ENCODE peak calls at places on chromosomes 16 and 17, in seven cellular contexts. U, Y, V, Q, Z, H and F are unnamed samples.

GRCh38 chr17:27489045-27489715 is 32.9 kb downstream of the KSR1 start:
- DNase-seq in V (peak; percentile 96), Y (peak; percentile 75), Q (peak; percentile 68), Z (no peak), H (no peak), U (no peak), F (peak; percentile 76)

GRCh38 chr16:26987631-26988030 is 79.1 kb upstream of the C16orf82 start:
- DNase-seq in Q (no peak), H (no peak), U (no peak), V (peak; percentile 68), Y (peak; percentile 39), Z (no peak), F (no peak)

GRCh38 chr16:82033683-82034300 is 1.3 kb upstream of the HSD17B2 start:
- DNase-seq in Z (no peak), Q (no peak), H (no peak), U (no peak), Y (peak; percentile 83), V (no peak), F (no peak)

GRCh38 chr17:39485555-39485954 is 24.3 kb downstream of the CDK12 start:
- DNase-seq in V (peak; percentile 29), U (no peak), Z (no peak), Y (no peak), Q (no peak), H (peak; percentile 15), F (no peak)

GRCh38 chr16:3058173-3059030 is 7.0 kb upstream of the IL32 start:
- DNase-seq in U (peak; percentile 36), Z (no peak), H (peak; percentile 35), Q (peak; percentile 41), V (no peak), Y (peak; percentile 89), F (no peak)

GRCh38 chr16:48276102-48276501 is 28.8 kb upstream of the ABCC11 start:
- DNase-seq in Z (no peak), H (no peak), U (peak; percentile 18), Y (no peak), Q (no peak), V (no peak), F (no peak)

GRCh38 chr17:15257316-15257925 is 7.7 kb downstream of the PMP22 start:
- DNase-seq in Y (peak; percentile 84), Q (peak; percentile 79), U (peak; percentile 61), V (peak; percentile 93), Z (no peak), H (peak; percentile 59), F (peak; percentile 85)

GRCh38 chr17:5877948-5878347 is 192.2 kb upstream of the WSCD1 start:
- DNase-seq in Q (no peak), Y (no peak), V (no peak), H (no peak), Z (no peak), U (no peak), F (no peak)

GRCh38 chr17:3961564-3962047 is 2.6 kb downstream of the ATP2A3 start:
- DNase-seq in U (no peak), Y (peak; percentile 92), V (no peak), H (no peak), Q (no peak), Z (no peak), F (no peak)

GRCh38 chr16:15757630-15758251 is 99.1 kb downstream of the MYH11 start:
- DNase-seq in Q (no peak), H (no peak), Z (no peak), U (no peak), Y (no peak), V (no peak), F (no peak)

GRCh38 chr17:31250229-31250628 is 46.8 kb downstream of the OMG start:
- DNase-seq in Z (no peak), Q (no peak), V (no peak), H (no peak), Y (no peak), U (no peak), F (no peak)

GRCh38 chr17:44539664-44540063 is 17.6 kb upstream of the FZD2 start:
- DNase-seq in Z (peak; percentile 91), Y (no peak), U (no peak), H (no peak), V (no peak), Q (no peak), F (no peak)

GRCh38 chr17:48442819-48443218 is 12.8 kb upstream of the SKAP1 start:
- DNase-seq in U (no peak), Q (no peak), Y (no peak), H (no peak), Z (no peak), V (no peak), F (no peak)

GRCh38 chr17:58329808-58330543 is 1.4 kb upstream of the TSPOAP1 start:
- DNase-seq in U (no peak), Q (no peak), H (no peak), Z (no peak), V (no peak), Y (no peak), F (no peak)

GRCh38 chr17:58330544-58330996 is 2.0 kb upstream of the TSPOAP1 start:
- DNase-seq in H (no peak), Q (no peak), U (no peak), Y (no peak), Z (no peak), V (no peak), F (no peak)

GRCh38 chr17:58328195-58329034 is at the start of gene TSPOAP1:
- DNase-seq in V (no peak), Z (no peak), U (no peak), H (no peak), Q (no peak), Y (peak; percentile 87), F (no peak)

GRCh38 chr17:58327363-58328194 is 1.0 kb downstream of the TSPOAP1 start:
- DNase-seq in U (no peak), H (no peak), V (no peak), Y (no peak), Z (no peak), Q (no peak), F (no peak)

GRCh38 chr17:58329035-58329807 is 626 bp upstream of the TSPOAP1 start:
- DNase-seq in U (peak; percentile 38), Q (no peak), V (no peak), H (no peak), Y (peak; percentile 83), Z (no peak), F (no peak)
- H3K4me3 ChIP-seq in U (no peak overlapping the region), Q (no peak overlapping the region), V (no peak overlapping the region), H (no peak overlapping the region), Y (peak overlapping the region; percentile 11), Z (no peak overlapping the region), F (no peak overlapping the region)

DNA sequence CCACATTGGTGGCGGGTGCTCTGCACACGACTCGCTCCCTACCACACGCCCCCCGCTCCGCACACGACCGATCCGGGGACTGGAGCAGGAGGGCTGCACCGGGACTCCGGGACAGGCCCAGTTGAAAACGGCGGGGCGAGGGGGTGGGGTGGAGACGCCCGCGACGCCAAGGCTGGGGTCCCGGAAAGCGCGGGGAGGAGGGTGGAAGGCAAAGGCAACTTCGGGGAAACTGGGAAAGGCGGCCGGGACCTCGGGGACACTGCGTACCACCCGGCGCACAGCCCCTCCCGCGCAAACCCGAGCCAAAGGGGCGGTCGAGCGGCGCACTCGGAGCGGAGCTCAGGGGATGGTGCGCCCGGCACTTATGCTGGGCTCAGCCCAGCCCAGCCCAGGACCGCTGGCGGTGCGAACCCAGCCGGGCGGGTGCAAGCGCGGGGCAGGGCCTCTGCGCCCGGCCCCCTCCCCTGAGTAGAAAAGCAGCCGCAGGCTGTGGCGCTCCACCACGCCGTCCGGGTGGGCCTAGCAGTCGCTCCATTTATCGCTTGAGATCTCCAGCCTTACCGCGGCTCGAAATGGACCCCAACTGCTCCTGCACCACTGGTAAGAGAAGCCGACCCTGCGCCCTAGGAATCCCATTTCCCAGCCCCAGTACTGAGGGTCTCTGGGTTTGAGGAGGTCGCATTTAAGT is at the start of gene MT1M:
- DNase-seq in Q (peak; percentile 40), V (peak; percentile 95), Y (no peak), Z (no peak), U (no peak), H (no peak), F (no peak)
- TF ChIP-seq POLR2A in Q (no peak), V (no peak), Y (no peak), Z (no peak), U (no peak), H (no peak), F (peak; percentile 37)

GRCh38 chr16:19555186-19555937 is at the start of gene VPS35L:
- DNase-seq in Q (peak; percentile 98), H (peak; percentile 91), V (peak; percentile 99), U (peak; percentile 92), Y (peak; percentile 98), Z (peak; percentile 99), F (peak; percentile 98)

GRCh38 chr16:19559242-19559910 is 3.9 kb downstream of the VPS35L start:
- DNase-seq in U (peak; percentile 58), H (peak; percentile 51), Q (no peak), Z (no peak), V (peak; percentile 82), Y (peak; percentile 61), F (peak; percentile 23)

GRCh38 chr16:19560078-19560477 is 4.6 kb downstream of the VPS35L start:
- DNase-seq in V (no peak), Q (no peak), Y (no peak), Z (no peak), H (no peak), U (no peak), F (no peak)

GRCh38 chr16:19555938-19556778 is 655 bp downstream of the VPS35L start:
- DNase-seq in Q (peak; percentile 19), Z (peak; percentile 77), H (peak; percentile 59), U (no peak), Y (no peak), V (no peak), F (no peak)
- TF ChIP-seq CTCF in Q (no peak), Z (no peak), H (no peak), U (no peak), Y (no peak), V (no peak), F (no peak)

GRCh38 chr16:75251280-75252048 is at the start of gene BCAR1:
- DNase-seq in U (peak; percentile 86), H (no peak), Y (peak; percentile 87), V (no peak), Z (peak; percentile 50), Q (peak; percentile 87), F (peak; percentile 89)

GRCh38 chr16:75249441-75249840 is 2.0 kb downstream of the BCAR1 start:
- DNase-seq in Z (no peak), V (no peak), Q (no peak), Y (no peak), H (no peak), U (no peak), F (no peak)

GRCh38 chr16:75250809-75251279 is 580 bp downstream of the BCAR1 start:
- DNase-seq in Z (no peak), Q (peak; percentile 35), U (peak; percentile 70), V (no peak), H (no peak), Y (peak; percentile 77), F (peak; percentile 60)

GRCh38 chr16:75248536-75249380 is 2.7 kb downstream of the BCAR1 start:
- DNase-seq in Z (no peak), V (no peak), U (no peak), H (no peak), Y (no peak), Q (no peak), F (no peak)

DNA sequence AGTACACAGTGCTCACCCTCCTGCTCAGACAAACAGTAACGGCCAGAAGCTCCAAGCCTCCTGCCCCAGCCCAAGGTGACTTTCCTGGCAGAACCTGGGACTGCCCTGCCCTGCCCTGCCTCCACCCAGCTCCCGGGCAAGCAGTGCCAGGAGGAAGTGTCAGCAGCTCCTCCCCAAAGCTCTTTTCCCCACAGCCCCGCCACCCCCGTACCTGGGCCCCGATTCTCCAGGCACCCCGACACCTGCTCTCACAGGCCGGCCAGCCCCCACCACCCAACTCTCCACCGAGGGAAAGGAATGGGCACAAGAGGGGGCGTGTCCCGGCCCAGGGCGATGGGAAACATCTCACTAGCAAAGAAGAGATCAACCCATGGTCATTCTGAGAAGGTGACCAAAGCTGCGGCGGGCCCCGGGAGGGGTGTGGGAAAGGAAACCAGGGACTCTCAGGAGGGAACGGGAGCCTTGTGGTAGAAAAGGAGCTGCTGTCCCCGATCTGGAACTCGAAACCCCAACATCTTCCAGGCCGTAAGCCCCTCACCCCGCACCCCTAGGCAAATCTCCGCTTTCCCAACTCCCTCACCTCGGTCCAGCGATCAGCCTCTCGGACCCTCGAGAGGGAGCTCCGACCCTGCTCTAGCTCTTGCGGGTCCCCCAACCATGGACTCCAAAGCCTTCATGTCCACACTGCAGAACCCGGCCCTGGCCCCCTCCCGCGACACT is 1.2 kb downstream of the BCAR1 start:
- DNase-seq in Q (peak; percentile 24), Y (peak; percentile 79), Z (no peak), H (no peak), U (no peak), V (no peak), F (no peak)
- H3K4me3 ChIP-seq in Q (peak overlapping the region; percentile 65), Y (peak overlapping the region; percentile 62), Z (peak overlapping the region; percentile 70), H (peak overlapping the region; percentile 73), U (peak overlapping the region; percentile 87), V (peak overlapping the region; percentile 49), F (peak overlapping the region; percentile 27)